ENCODE peak calls at places on chromosomes 7 and 10, in eight cellular contexts. O, H, V, R, Q, E, S and W are unnamed samples.

GRCh38 chr10:74901240-74901827 is 74.9 kb downstream of the KAT6B start:
- DNase-seq in V (no peak), E (no peak), R (no peak), O (no peak), Q (no peak), H (no peak), S (no peak), W (no peak)

GRCh38 chr10:44857363-44858016 is 53.6 kb upstream of the TMEM72 start:
- DNase-seq in E (peak; percentile 74), O (no peak), S (peak; percentile 9), H (peak; percentile 81), V (peak; percentile 94), R (peak; percentile 40), Q (peak; percentile 91), W (no peak)

GRCh38 chr10:71878327-71879034 is 27.4 kb upstream of the PSAP start:
- DNase-seq in R (no peak), Q (no peak), H (no peak), O (no peak), E (no peak), S (no peak), V (no peak), W (no peak)

GRCh38 chr7:4037877-4038276 is 644.2 kb upstream of the FOXK1 start:
- DNase-seq in Q (no peak), O (no peak), V (no peak), S (no peak), E (no peak), H (no peak), R (no peak), W (no peak)

GRCh38 chr7:91692800-91693199 is 187.7 kb downstream of the MTERF1 start:
- DNase-seq in H (peak; percentile 27), O (no peak), V (no peak), E (no peak), S (no peak), Q (peak; percentile 57), R (peak; percentile 43), W (no peak)

GRCh38 chr10:132687893-132688579 is 97.9 kb downstream of the NKX6-2 start:
- DNase-seq in Q (no peak), S (no peak), R (no peak), V (no peak), E (no peak), H (no peak), O (no peak), W (no peak)

GRCh38 chr7:158296798-158297104 is 290.9 kb downstream of the PTPRN2 start:
- DNase-seq in O (no peak), H (no peak), S (no peak), E (no peak), R (peak; percentile 28), Q (no peak), V (no peak), W (no peak)

GRCh38 chr10:13238271-13239077 is 4.3 kb upstream of the UCMA start:
- DNase-seq in O (no peak), H (no peak), V (no peak), Q (no peak), R (no peak), E (no peak), S (no peak), W (no peak)

GRCh38 chr7:103113164-103113563 is 35.7 kb downstream of the NAPEPLD start:
- DNase-seq in H (peak; percentile 81), Q (peak; percentile 96), E (no peak), O (no peak), V (peak; percentile 31), R (no peak), S (peak; percentile 96), W (no peak)

GRCh38 chr7:129768614-129769399 is 157.3 kb downstream of the NRF1 start:
- DNase-seq in H (no peak), O (no peak), V (no peak), Q (no peak), R (no peak), E (no peak), S (no peak), W (no peak)

GRCh38 chr7:92815412-92815811 is 21.0 kb downstream of the CDK6 start:
- DNase-seq in H (no peak), O (no peak), E (no peak), V (no peak), S (no peak), Q (no peak), R (no peak), W (no peak)

GRCh38 chr7:118436663-118437062 is 212.2 kb downstream of the ANKRD7 start:
- DNase-seq in Q (no peak), V (no peak), S (no peak), O (no peak), H (no peak), E (no peak), R (no peak), W (no peak)

GRCh38 chr7:67878808-67879207 is 882.2 kb downstream of the TYW1 start:
- DNase-seq in V (no peak), S (no peak), Q (no peak), O (no peak), H (no peak), R (no peak), E (no peak), W (no peak)

GRCh38 chr7:150964593-150965111 is 13.5 kb downstream of the KCNH2 start:
- DNase-seq in S (no peak), V (peak; percentile 30), Q (no peak), E (no peak), H (no peak), R (peak; percentile 88), O (peak; percentile 46), W (no peak)

GRCh38 chr10:125155101-125155500 is 5.3 kb downstream of the CTBP2 start:
- DNase-seq in V (no peak), R (no peak), E (no peak), H (peak; percentile 64), S (no peak), Q (peak; percentile 34), O (no peak), W (peak; percentile 32)

GRCh38 chr10:71077143-71077581 is 135.2 kb upstream of the UNC5B start:
- DNase-seq in R (no peak), E (no peak), O (no peak), H (no peak), Q (no peak), S (no peak), V (no peak), W (no peak)

GRCh38 chr10:98445200-98445812 is 1.4 kb downstream of the HPS1 start:
- DNase-seq in Q (no peak), S (no peak), H (no peak), V (no peak), E (no peak), O (no peak), R (peak; percentile 47), W (no peak)